ENCODE peak calls at places on chromosomes 5 and 9, in eight cellular contexts. One of them, this sample, is unnamed.
A peak's percentile ranks its signal among the peaks of the same experiment; 100 is the strongest.

GRCh38 chr5:177982072-177982727 is 13.8 kb downstream of the PROP1 start:
- DNase-seq in colonic mucosa: no peak
- DNase-seq in stomach: peak; percentile 50
- DNase-seq in right cardiac atrium: no peak
- DNase-seq in heart left ventricle: no peak
- DNase-seq in A549: peak; percentile 51
- DNase-seq in gastrocnemius medialis: peak; percentile 16
- DNase-seq in cardiac muscle cell: no peak
- DNase-seq in this sample: no peak

GRCh38 chr5:139597134-139597533 is 36.0 kb downstream of the UBE2D2 start:
- DNase-seq in cardiac muscle cell: no peak
- DNase-seq in heart left ventricle: no peak
- DNase-seq in stomach: no peak
- DNase-seq in A549: no peak
- DNase-seq in gastrocnemius medialis: no peak
- DNase-seq in colonic mucosa: no peak
- DNase-seq in right cardiac atrium: no peak
- DNase-seq in this sample: no peak

GRCh38 chr5:175610898-175611297 is 47.0 kb upstream of the HRH2 start:
- DNase-seq in A549: no peak
- DNase-seq in heart left ventricle: no peak
- DNase-seq in colonic mucosa: no peak
- DNase-seq in stomach: no peak
- DNase-seq in gastrocnemius medialis: no peak
- DNase-seq in cardiac muscle cell: no peak
- DNase-seq in right cardiac atrium: no peak
- DNase-seq in this sample: no peak

GRCh38 chr5:96976-97640 is 5.1 kb downstream of the PLEKHG4B start:
- DNase-seq in A549: no peak
- DNase-seq in stomach: no peak
- DNase-seq in right cardiac atrium: no peak
- DNase-seq in gastrocnemius medialis: no peak
- DNase-seq in cardiac muscle cell: no peak
- DNase-seq in colonic mucosa: no peak
- DNase-seq in heart left ventricle: no peak
- DNase-seq in this sample: no peak

GRCh38 chr5:98341711-98342042 is 431.8 kb upstream of the RGMB start:
- DNase-seq in heart left ventricle: no peak
- DNase-seq in right cardiac atrium: no peak
- DNase-seq in gastrocnemius medialis: no peak
- DNase-seq in cardiac muscle cell: peak; percentile 35
- DNase-seq in colonic mucosa: no peak
- DNase-seq in A549: no peak
- DNase-seq in stomach: no peak
- DNase-seq in this sample: no peak

GRCh38 chr9:17004500-17004899 is 130.3 kb upstream of the CNTLN start:
- DNase-seq in colonic mucosa: no peak
- DNase-seq in gastrocnemius medialis: no peak
- DNase-seq in heart left ventricle: no peak
- DNase-seq in stomach: no peak
- DNase-seq in A549: no peak
- DNase-seq in cardiac muscle cell: peak; percentile 40
- DNase-seq in right cardiac atrium: no peak
- DNase-seq in this sample: no peak

GRCh38 chr5:33072296-33072695 is 361.2 kb downstream of the NPR3 start:
- DNase-seq in heart left ventricle: no peak
- DNase-seq in A549: no peak
- DNase-seq in cardiac muscle cell: no peak
- DNase-seq in stomach: no peak
- DNase-seq in colonic mucosa: no peak
- DNase-seq in right cardiac atrium: no peak
- DNase-seq in gastrocnemius medialis: no peak
- DNase-seq in this sample: no peak

GRCh38 chr5:17219431-17219830 is 2.0 kb downstream of the BASP1 start:
- DNase-seq in cardiac muscle cell: no peak
- DNase-seq in right cardiac atrium: no peak
- DNase-seq in colonic mucosa: no peak
- DNase-seq in A549: no peak
- DNase-seq in gastrocnemius medialis: no peak
- DNase-seq in stomach: no peak
- DNase-seq in heart left ventricle: no peak
- DNase-seq in this sample: no peak

GRCh38 chr5:154385236-154385512 is 60.6 kb upstream of the SAP30L start:
- DNase-seq in A549: no peak
- DNase-seq in colonic mucosa: no peak
- DNase-seq in stomach: no peak
- DNase-seq in heart left ventricle: no peak
- DNase-seq in right cardiac atrium: no peak
- DNase-seq in cardiac muscle cell: peak; percentile 30
- DNase-seq in gastrocnemius medialis: no peak
- DNase-seq in this sample: no peak

GRCh38 chr5:93735378-93735777 is 6.0 kb downstream of the POU5F2 start:
- DNase-seq in gastrocnemius medialis: no peak
- DNase-seq in heart left ventricle: no peak
- DNase-seq in stomach: no peak
- DNase-seq in right cardiac atrium: no peak
- DNase-seq in colonic mucosa: no peak
- DNase-seq in cardiac muscle cell: peak; percentile 26
- DNase-seq in A549: no peak
- DNase-seq in this sample: no peak

GRCh38 chr9:75962186-75963036 is 71.9 kb downstream of the PCSK5 start:
- DNase-seq in stomach: no peak
- DNase-seq in A549: no peak
- DNase-seq in colonic mucosa: peak; percentile 35
- DNase-seq in right cardiac atrium: peak; percentile 66
- DNase-seq in cardiac muscle cell: no peak
- DNase-seq in heart left ventricle: peak; percentile 44
- DNase-seq in gastrocnemius medialis: peak; percentile 26
- DNase-seq in this sample: no peak

GRCh38 chr9:84759300-84759750 is 89.8 kb downstream of the NTRK2 start:
- DNase-seq in A549: no peak
- DNase-seq in heart left ventricle: no peak
- DNase-seq in gastrocnemius medialis: no peak
- DNase-seq in colonic mucosa: no peak
- DNase-seq in stomach: no peak
- DNase-seq in right cardiac atrium: no peak
- DNase-seq in cardiac muscle cell: no peak
- DNase-seq in this sample: no peak

GRCh38 chr5:120738568-120738967 is 274.5 kb downstream of the PRR16 start:
- DNase-seq in gastrocnemius medialis: no peak
- DNase-seq in heart left ventricle: no peak
- DNase-seq in cardiac muscle cell: no peak
- DNase-seq in right cardiac atrium: no peak
- DNase-seq in colonic mucosa: no peak
- DNase-seq in stomach: no peak
- DNase-seq in A549: no peak
- DNase-seq in this sample: no peak

GRCh38 chr5:95725937-95726810 is 5.0 kb upstream of the RHOBTB3 start:
- DNase-seq in heart left ventricle: no peak
- DNase-seq in A549: no peak
- DNase-seq in right cardiac atrium: no peak
- DNase-seq in stomach: no peak
- DNase-seq in gastrocnemius medialis: no peak
- DNase-seq in cardiac muscle cell: peak; percentile 46
- DNase-seq in colonic mucosa: no peak
- DNase-seq in this sample: no peak

GRCh38 chr9:127868278-127868903 is 9.1 kb downstream of the AK1 start:
- DNase-seq in stomach: no peak
- DNase-seq in colonic mucosa: no peak
- DNase-seq in right cardiac atrium: no peak
- DNase-seq in gastrocnemius medialis: no peak
- DNase-seq in A549: no peak
- DNase-seq in heart left ventricle: no peak
- DNase-seq in cardiac muscle cell: no peak
- DNase-seq in this sample: no peak

GRCh38 chr5:149434162-149435014 is 55.3 kb upstream of the IL17B start:
- DNase-seq in A549: peak; percentile 61
- DNase-seq in heart left ventricle: peak; percentile 60
- DNase-seq in colonic mucosa: peak; percentile 68
- DNase-seq in cardiac muscle cell: peak; percentile 83
- DNase-seq in right cardiac atrium: peak; percentile 65
- DNase-seq in gastrocnemius medialis: peak; percentile 52
- DNase-seq in stomach: peak; percentile 74
- DNase-seq in this sample: peak; percentile 90

GRCh38 chr5:137613554-137614265 is 114.6 kb upstream of the SPOCK1 start:
- DNase-seq in stomach: no peak
- DNase-seq in gastrocnemius medialis: no peak
- DNase-seq in colonic mucosa: no peak
- DNase-seq in right cardiac atrium: no peak
- DNase-seq in cardiac muscle cell: peak; percentile 28
- DNase-seq in heart left ventricle: no peak
- DNase-seq in A549: no peak
- DNase-seq in this sample: no peak

GRCh38 chr9:18543406-18543965 is 69.5 kb downstream of the ADAMTSL1 start:
- DNase-seq in gastrocnemius medialis: no peak
- DNase-seq in heart left ventricle: no peak
- DNase-seq in A549: no peak
- DNase-seq in cardiac muscle cell: peak; percentile 72
- DNase-seq in stomach: no peak
- DNase-seq in colonic mucosa: no peak
- DNase-seq in right cardiac atrium: no peak
- DNase-seq in this sample: no peak

GRCh38 chr5:12743582-12743981 is 839.3 kb upstream of the CTNND2 start:
- DNase-seq in A549: no peak
- DNase-seq in colonic mucosa: no peak
- DNase-seq in stomach: no peak
- DNase-seq in heart left ventricle: no peak
- DNase-seq in right cardiac atrium: no peak
- DNase-seq in gastrocnemius medialis: no peak
- DNase-seq in cardiac muscle cell: no peak
- DNase-seq in this sample: no peak

GRCh38 chr5:37197340-37198050 is 51.7 kb downstream of the CPLANE1 start:
- DNase-seq in colonic mucosa: no peak
- DNase-seq in cardiac muscle cell: peak; percentile 34
- DNase-seq in stomach: no peak
- DNase-seq in right cardiac atrium: no peak
- DNase-seq in gastrocnemius medialis: no peak
- DNase-seq in A549: no peak
- DNase-seq in heart left ventricle: no peak
- DNase-seq in this sample: no peak

GRCh38 chr9:33288828-33289483 is 1.4 kb upstream of the NFX1 start:
- DNase-seq in A549: no peak
- DNase-seq in stomach: no peak
- DNase-seq in heart left ventricle: peak; percentile 19
- DNase-seq in colonic mucosa: no peak
- DNase-seq in right cardiac atrium: peak; percentile 27
- DNase-seq in gastrocnemius medialis: peak; percentile 23
- DNase-seq in cardiac muscle cell: no peak
- DNase-seq in this sample: peak; percentile 75

GRCh38 chr5:166767858-166768257 is 1523.6 kb upstream of the WWC1 start:
- DNase-seq in heart left ventricle: no peak
- DNase-seq in A549: no peak
- DNase-seq in cardiac muscle cell: no peak
- DNase-seq in colonic mucosa: no peak
- DNase-seq in stomach: no peak
- DNase-seq in gastrocnemius medialis: no peak
- DNase-seq in right cardiac atrium: no peak
- DNase-seq in this sample: no peak
- H3K9me3 ChIP-seq in heart left ventricle: no peaks in the 10 kb centered on the region
- H3K9me3 ChIP-seq in A549: no peaks in the 10 kb centered on the region
- H3K9me3 ChIP-seq in cardiac muscle cell: no peaks in the 10 kb centered on the region
- H3K9me3 ChIP-seq in colonic mucosa: no peaks in the 10 kb centered on the region
- H3K9me3 ChIP-seq in stomach: peaks cover 5% of the 10 kb centered on the region
- H3K9me3 ChIP-seq in gastrocnemius medialis: no peaks in the 10 kb centered on the region
- H3K9me3 ChIP-seq in right cardiac atrium: no peaks in the 10 kb centered on the region
- H3K9me3 ChIP-seq in this sample: peaks cover 2% of the 10 kb centered on the region

GRCh38 chr9:19998823-19999455 is 210.1 kb upstream of the SLC24A2 start:
- DNase-seq in cardiac muscle cell: no peak
- DNase-seq in heart left ventricle: no peak
- DNase-seq in right cardiac atrium: no peak
- DNase-seq in gastrocnemius medialis: no peak
- DNase-seq in colonic mucosa: no peak
- DNase-seq in stomach: no peak
- DNase-seq in A549: no peak
- DNase-seq in this sample: no peak
- H3K4me3 ChIP-seq in cardiac muscle cell: no peak overlapping the region
- H3K4me3 ChIP-seq in heart left ventricle: no peak overlapping the region
- H3K4me3 ChIP-seq in right cardiac atrium: no peak overlapping the region
- H3K4me3 ChIP-seq in gastrocnemius medialis: no peak overlapping the region
- H3K4me3 ChIP-seq in colonic mucosa: no peak overlapping the region
- H3K4me3 ChIP-seq in stomach: no peak overlapping the region
- H3K4me3 ChIP-seq in A549: no peak overlapping the region
- H3K4me3 ChIP-seq in this sample: no peak overlapping the region

DNA sequence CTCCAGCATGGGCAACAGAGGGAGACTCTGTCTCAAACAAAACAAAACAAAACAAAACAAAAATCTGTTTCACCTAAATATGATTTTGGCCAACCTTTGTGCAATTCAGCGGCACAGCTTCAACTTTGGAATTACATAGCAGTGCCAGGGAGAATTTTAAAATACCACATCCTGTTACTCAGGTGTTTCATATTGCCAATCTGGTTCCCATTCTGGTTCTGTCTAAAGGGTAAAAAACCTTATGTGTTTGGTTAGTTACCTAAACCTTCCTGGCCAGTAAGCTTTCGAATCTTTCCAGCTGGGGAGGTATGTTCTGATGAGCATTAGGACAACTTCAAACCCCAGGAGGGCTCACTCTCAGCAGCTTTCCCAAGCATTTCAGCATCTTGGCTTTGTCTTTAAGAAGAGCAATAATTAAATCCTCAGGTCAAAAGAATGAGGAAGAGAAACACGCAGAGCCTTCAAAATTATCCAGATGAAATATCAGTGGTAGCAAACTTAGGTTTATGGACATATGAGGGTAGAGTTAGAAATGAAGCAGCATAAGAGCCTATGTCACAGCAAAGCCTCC is 2.7 kb downstream of the DAB2 start:
- DNase-seq in right cardiac atrium: no peak
- DNase-seq in gastrocnemius medialis: no peak
- DNase-seq in A549: no peak
- DNase-seq in colonic mucosa: no peak
- DNase-seq in heart left ventricle: no peak
- DNase-seq in stomach: no peak
- DNase-seq in cardiac muscle cell: no peak
- DNase-seq in this sample: no peak
- H3K27ac ChIP-seq in right cardiac atrium: peak overlapping the region; percentile 34
- H3K27ac ChIP-seq in gastrocnemius medialis: peak overlapping the region; percentile 75
- H3K27ac ChIP-seq in A549: peak overlapping the region; percentile 87
- H3K27ac ChIP-seq in colonic mucosa: peak overlapping the region; percentile 54
- H3K27ac ChIP-seq in heart left ventricle: peak overlapping the region; percentile 77
- H3K27ac ChIP-seq in stomach: peak overlapping the region; percentile 84
- H3K27ac ChIP-seq in cardiac muscle cell: no peak overlapping the region
- H3K27ac ChIP-seq in this sample: peak overlapping the region; percentile 88

DNA sequence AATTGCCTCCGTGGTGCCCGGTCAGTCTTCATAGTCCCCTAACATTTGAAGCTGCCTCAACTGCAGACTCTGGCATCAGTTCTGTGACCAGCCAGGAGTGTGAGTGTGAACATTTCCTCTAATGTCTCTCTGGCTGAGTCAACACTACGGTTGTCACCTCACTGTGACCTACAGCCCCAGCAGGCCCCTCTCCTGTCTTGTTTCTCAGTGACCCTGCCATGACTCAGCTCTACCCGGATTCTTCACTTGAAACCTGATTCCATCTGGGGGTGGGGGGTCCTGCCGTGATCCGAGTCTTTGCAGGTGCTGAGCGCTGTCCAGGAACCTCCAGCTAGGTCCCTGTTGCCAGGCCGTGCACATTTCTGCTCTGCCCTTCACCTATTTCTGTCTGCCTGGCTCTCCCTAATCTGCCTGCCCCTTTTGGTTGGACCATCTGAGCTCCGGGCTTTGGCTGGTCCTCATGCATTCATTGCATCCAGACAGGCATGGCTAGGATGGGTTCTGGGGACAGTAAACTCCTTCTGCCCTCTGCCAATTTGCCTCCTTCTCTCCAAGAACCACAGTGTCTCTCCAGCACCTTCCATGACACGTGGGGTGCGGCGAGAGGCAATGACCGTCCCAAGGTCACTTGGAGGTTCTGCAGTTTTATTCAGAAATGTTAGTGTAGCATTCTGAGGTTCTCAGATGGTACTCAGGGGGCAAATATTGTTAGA is 24.2 kb downstream of the STC2 start:
- DNase-seq in stomach: no peak
- DNase-seq in gastrocnemius medialis: no peak
- DNase-seq in cardiac muscle cell: no peak
- DNase-seq in heart left ventricle: no peak
- DNase-seq in colonic mucosa: no peak
- DNase-seq in A549: no peak
- DNase-seq in right cardiac atrium: no peak
- DNase-seq in this sample: no peak
- H3K9me3 ChIP-seq in stomach: peaks cover 11% of the 10 kb centered on the region
- H3K9me3 ChIP-seq in gastrocnemius medialis: no peaks in the 10 kb centered on the region
- H3K9me3 ChIP-seq in cardiac muscle cell: no peaks in the 10 kb centered on the region
- H3K9me3 ChIP-seq in heart left ventricle: no peaks in the 10 kb centered on the region
- H3K9me3 ChIP-seq in colonic mucosa: no peaks in the 10 kb centered on the region
- H3K9me3 ChIP-seq in A549: peaks cover 18% of the 10 kb centered on the region
- H3K9me3 ChIP-seq in right cardiac atrium: no peaks in the 10 kb centered on the region
- H3K9me3 ChIP-seq in this sample: no peaks in the 10 kb centered on the region